ENCODE peak calls at places on chromosomes 7 and 10, in seven cellular contexts. C is memory B cell, T is GM20000, A is kidney tubule cell, G is Daoy, O is adrenal gland, S is hypothalamus. L is an unnamed sample.

GRCh38 chr7:99563650-99564049 is 5.2 kb downstream of the ZNF655 start:
- DNase-seq in C (no peak), T (no peak), S (no peak), A (peak), G (peak), O (peak), L (no peak)

GRCh38 chr7:55087521-55087961 is 68.7 kb downstream of the EGFR start:
- DNase-seq in O (no peak), T (no peak), S (no peak), A (peak), G (peak), C (no peak), L (no peak)

GRCh38 chr10:124594240-124594639 is 132.6 kb downstream of the LHPP start:
- DNase-seq in C (no peak), O (no peak), A (no peak), T (no peak), G (no peak), S (no peak), L (no peak)

GRCh38 chr7:129295015-129295423 is 70.2 kb downstream of the AHCYL2 start:
- DNase-seq in O (peak), G (no peak), S (no peak), C (no peak), T (no peak), A (peak), L (no peak)

GRCh38 chr7:44282601-44283171 is 42.7 kb downstream of the CAMK2B start:
- DNase-seq in A (no peak), S (no peak), O (peak), T (no peak), C (no peak), G (no peak), L (no peak)

GRCh38 chr7:88485811-88486210 is 179.1 kb upstream of the STEAP4 start:
- DNase-seq in T (no peak), G (no peak), S (no peak), A (no peak), O (no peak), C (no peak), L (no peak)

GRCh38 chr10:109880886-109881467 is 42.3 kb downstream of the XPNPEP1 start:
- DNase-seq in S (no peak), G (no peak), A (no peak), C (no peak), O (no peak), T (peak), L (peak)

GRCh38 chr7:55508301-55509011 is 63.8 kb downstream of the VOPP1 start:
- DNase-seq in S (no peak), T (peak), A (peak), C (no peak), O (no peak), G (no peak), L (no peak)

GRCh38 chr7:66013938-66014337 is 31.9 kb upstream of the GUSB start:
- DNase-seq in C (no peak), G (peak), S (no peak), A (peak), T (no peak), O (peak), L (peak)

GRCh38 chr7:20351901-20352300 is 21.2 kb downstream of the ITGB8 start:
- DNase-seq in G (peak), A (no peak), C (no peak), T (no peak), S (no peak), O (no peak), L (peak)

GRCh38 chr10:123069271-123069670 is 60.5 kb downstream of the ACADSB start:
- DNase-seq in O (no peak), C (no peak), T (no peak), G (no peak), A (no peak), S (no peak), L (no peak)

GRCh38 chr7:1924185-1924817 is 254.2 kb downstream of the ELFN1 start:
- DNase-seq in C (no peak), S (no peak), G (peak), T (peak), A (no peak), O (no peak), L (no peak)

GRCh38 chr7:17099083-17099973 is 199.1 kb upstream of the AHR start:
- DNase-seq in T (no peak), O (peak), C (no peak), A (peak), G (peak), S (no peak), L (no peak)

GRCh38 chr10:117431160-117431559 is 55.9 kb upstream of the PDZD8 start:
- DNase-seq in C (no peak), O (no peak), G (peak), T (no peak), A (peak), S (no peak), L (peak)

GRCh38 chr7:151191544-151191943 is 4.5 kb upstream of the ASB10 start:
- DNase-seq in O (no peak), S (no peak), T (no peak), G (no peak), C (no peak), A (no peak), L (no peak)

GRCh38 chr7:158128572-158128971 is 459.1 kb downstream of the PTPRN2 start:
- DNase-seq in A (no peak), T (no peak), S (no peak), C (no peak), G (no peak), O (no peak), L (no peak)

GRCh38 chr10:108095932-108096925 is 931.7 kb upstream of the SORCS1 start:
- DNase-seq in G (no peak), A (no peak), C (no peak), T (no peak), S (no peak), O (no peak), L (no peak)

GRCh38 chr10:130655313-130656186 is 519.4 kb downstream of the GLRX3 start:
- DNase-seq in S (no peak), O (no peak), C (no peak), G (no peak), T (no peak), A (no peak), L (peak)

GRCh38 chr10:63866747-63867140 is 345.5 kb downstream of the REEP3 start:
- DNase-seq in O (no peak), T (no peak), A (peak), S (no peak), G (no peak), C (no peak), L (peak)

GRCh38 chr7:115516341-115516740 is 514.2 kb downstream of the TFEC start:
- DNase-seq in G (no peak), S (no peak), A (no peak), T (no peak), O (no peak), C (no peak), L (no peak)

GRCh38 chr7:75621124-75621523 is 117.6 kb downstream of the HIP1 start:
- DNase-seq in O (no peak), S (no peak), C (no peak), A (no peak), T (no peak), G (no peak), L (no peak)

GRCh38 chr7:55593515-55594318 is 21.4 kb upstream of the VOPP1 start:
- DNase-seq in S (no peak), T (peak), C (peak), O (peak), A (peak), G (peak), L (peak)

GRCh38 chr7:131075406-131075805 is 252.3 kb upstream of the MKLN1 start:
- DNase-seq in C (no peak), O (no peak), A (no peak), T (no peak), G (no peak), S (no peak), L (no peak)

GRCh38 chr10:30836411-30836810 is 195.3 kb downstream of the ZNF438 start:
- DNase-seq in T (no peak), O (no peak), C (no peak), S (no peak), G (no peak), A (no peak), L (no peak)

GRCh38 chr7:81482600-81483186 is 287.2 kb downstream of the HGF start:
- DNase-seq in O (no peak), C (no peak), G (no peak), A (peak), T (peak), S (no peak), L (no peak)

L was measured in left kidney.